ENCODE peak calls at places on chromosomes 3 and 15, in eight cellular contexts. P, F, S, A, K, T, D and B are unnamed samples. For H3K4me1, the result is how much of the 10 kb centered on the place peaks cover.

GRCh38 chr3:42061711-42062408 is 29.3 kb upstream of the TRAK1 start:
- DNase-seq in P (no peak), F (peak), S (peak), A (peak), K (peak), T (peak), D (peak), B (no peak)

GRCh38 chr3:4741404-4742307 is 237.6 kb upstream of the BHLHE40 start:
- DNase-seq in P (no peak), F (no peak), S (peak), A (no peak), K (peak), T (peak), D (peak), B (peak)

GRCh38 chr15:23595368-23595767 is 29.9 kb downstream of the MKRN3 start:
- DNase-seq in P (no peak), F (no peak), S (no peak), A (no peak), K (no peak), T (no peak), D (no peak), B (no peak)

GRCh38 chr3:126469479-126469878 is 6.2 kb downstream of the ZXDC start:
- DNase-seq in P (no peak), F (peak), S (no peak), A (no peak), K (no peak), T (no peak), D (no peak), B (peak)

GRCh38 chr3:157514371-157514919 is 11.2 kb upstream of the VEPH1 start:
- DNase-seq in P (no peak), F (no peak), S (no peak), A (no peak), K (no peak), T (no peak), D (no peak), B (no peak)

GRCh38 chr3:160006282-160007163 is 17.9 kb downstream of the IL12A start:
- DNase-seq in P (peak), F (no peak), S (peak), A (peak), K (peak), T (peak), D (no peak), B (no peak)

GRCh38 chr3:40230382-40230781 is 79.1 kb upstream of the EIF1B start:
- DNase-seq in P (no peak), F (no peak), S (peak), A (no peak), K (no peak), T (no peak), D (no peak), B (no peak)

GRCh38 chr3:30437172-30437571 is 169.2 kb upstream of the TGFBR2 start:
- DNase-seq in P (peak), F (no peak), S (peak), A (peak), K (no peak), T (peak), D (no peak), B (peak)

GRCh38 chr3:149501524-149501923 is 27.0 kb downstream of the TM4SF4 start:
- DNase-seq in P (no peak), F (no peak), S (no peak), A (no peak), K (peak), T (peak), D (no peak), B (no peak)

GRCh38 chr3:42876401-42876800 is 722 bp upstream of the CYP8B1 start:
- DNase-seq in P (no peak), F (no peak), S (no peak), A (peak), K (no peak), T (no peak), D (no peak), B (no peak)

GRCh38 chr15:35912196-35912595 is 366.2 kb upstream of the DPH6 start:
- DNase-seq in P (no peak), F (no peak), S (no peak), A (no peak), K (no peak), T (peak), D (no peak), B (no peak)

GRCh38 chr3:111352585-111352984 is 189.4 kb upstream of the CD96 start:
- DNase-seq in P (no peak), F (no peak), S (no peak), A (no peak), K (no peak), T (no peak), D (no peak), B (no peak)

GRCh38 chr3:179063945-179064560 is 7.6 kb downstream of the ZMAT3 start:
- DNase-seq in P (no peak), F (no peak), S (no peak), A (no peak), K (peak), T (peak), D (no peak), B (no peak)

GRCh38 chr3:46924921-46925584 is 47.5 kb downstream of the PTH1R start:
- DNase-seq in P (no peak), F (peak), S (no peak), A (no peak), K (no peak), T (no peak), D (no peak), B (no peak)

GRCh38 chr3:171028779-171029232 is 2.3 kb upstream of the SLC2A2 start:
- DNase-seq in P (no peak), F (no peak), S (no peak), A (no peak), K (peak), T (peak), D (no peak), B (no peak)

GRCh38 chr3:175002732-175003143 is 143.6 kb downstream of the NAALADL2 start:
- DNase-seq in P (no peak), F (no peak), S (no peak), A (no peak), K (peak), T (peak), D (no peak), B (no peak)

GRCh38 chr15:38975282-38975990 is 410.8 kb upstream of the RASGRP1 start:
- DNase-seq in P (no peak), F (no peak), S (no peak), A (no peak), K (no peak), T (no peak), D (no peak), B (no peak)

GRCh38 chr3:194682651-194683310 is 2.9 kb upstream of the FAM43A start:
- DNase-seq in P (peak), F (peak), S (peak), A (peak), K (peak), T (peak), D (peak), B (peak)

GRCh38 chr15:90557651-90558084 is 27.9 kb downstream of the CRTC3 start:
- DNase-seq in P (no peak), F (peak), S (peak), A (no peak), K (peak), T (peak), D (peak), B (no peak)

GRCh38 chr3:186239321-186239720 is 122.7 kb downstream of the DGKG start:
- DNase-seq in P (peak), F (no peak), S (no peak), A (peak), K (peak), T (no peak), D (no peak), B (no peak)

GRCh38 chr3:69248394-69248793 is 126.0 kb upstream of the LMOD3 start:
- DNase-seq in P (no peak), F (no peak), S (peak), A (no peak), K (no peak), T (no peak), D (no peak), B (no peak)

GRCh38 chr15:28930011-28930410 is 44.2 kb downstream of the APBA2 start:
- DNase-seq in P (no peak), F (no peak), S (no peak), A (no peak), K (no peak), T (no peak), D (no peak), B (no peak)

GRCh38 chr15:52023169-52023922 is 4.3 kb downstream of the MAPK6 start:
- DNase-seq in P (no peak), F (no peak), S (no peak), A (no peak), K (peak), T (no peak), D (no peak), B (no peak)

GRCh38 chr15:47576921-47577474 is 140.3 kb upstream of the SEMA6D start:
- DNase-seq in P (no peak), F (no peak), S (no peak), A (no peak), K (peak), T (peak), D (no peak), B (no peak)

GRCh38 chr15:78620839-78621421 is at the start of gene CHRNA3:
- DNase-seq in P (no peak), F (no peak), S (no peak), A (peak), K (no peak), T (no peak), D (no peak), B (no peak)

GRCh38 chr3:120181632-120182031 is 87.4 kb upstream of the GSK3B start:
- DNase-seq in P (no peak), F (no peak), S (peak), A (no peak), K (no peak), T (no peak), D (no peak), B (no peak)

GRCh38 chr3:155069729-155070128 is 10.4 kb upstream of the MME start:
- DNase-seq in P (no peak), F (no peak), S (no peak), A (no peak), K (peak), T (peak), D (no peak), B (no peak)

GRCh38 chr3:105118905-105119304 is 247.8 kb upstream of the ALCAM start:
- DNase-seq in P (no peak), F (no peak), S (no peak), A (no peak), K (no peak), T (peak), D (no peak), B (no peak)

GRCh38 chr3:197175503-197175902 is 122.9 kb downstream of the DLG1 start:
- DNase-seq in P (no peak), F (no peak), S (no peak), A (no peak), K (no peak), T (no peak), D (no peak), B (no peak)

GRCh38 chr15:100931143-100931890 is 12.2 kb downstream of the LRRK1 start:
- DNase-seq in P (no peak), F (no peak), S (no peak), A (no peak), K (no peak), T (no peak), D (no peak), B (no peak)

GRCh38 chr3:129233538-129233937 is 15.9 kb upstream of the COPG1 start:
- DNase-seq in P (no peak), F (peak), S (peak), A (no peak), K (no peak), T (no peak), D (no peak), B (no peak)

GRCh38 chr15:60442763-60443162 is 36.2 kb downstream of the ICE2 start:
- DNase-seq in P (no peak), F (no peak), S (no peak), A (no peak), K (no peak), T (peak), D (no peak), B (no peak)

GRCh38 chr3:129892857-129893615 is 475 bp downstream of the TMCC1 start:
- DNase-seq in P (peak), F (peak), S (peak), A (peak), K (peak), T (no peak), D (peak), B (peak)

GRCh38 chr3:137820366-137820765 is 56.3 kb downstream of the SOX14 start:
- DNase-seq in P (no peak), F (no peak), S (no peak), A (no peak), K (no peak), T (no peak), D (no peak), B (no peak)

GRCh38 chr3:43620953-43621405 is 832 bp downstream of the ANO10 start:
- DNase-seq in P (peak), F (no peak), S (no peak), A (no peak), K (peak), T (peak), D (no peak), B (no peak)

GRCh38 chr15:99085413-99086326 is 19.2 kb upstream of the SYNM start:
- DNase-seq in P (no peak), F (no peak), S (no peak), A (no peak), K (peak), T (peak), D (no peak), B (no peak)

GRCh38 chr15:98953000-98953776 is 54.4 kb downstream of the PGPEP1L start:
- DNase-seq in P (no peak), F (no peak), S (no peak), A (peak), K (no peak), T (peak), D (no peak), B (no peak)

GRCh38 chr3:122892118-122892517 is 97.2 kb downstream of the SLC49A4 start:
- DNase-seq in P (no peak), F (no peak), S (no peak), A (no peak), K (no peak), T (no peak), D (no peak), B (no peak)

GRCh38 chr3:180657094-180657493 is 22.2 kb downstream of the CCDC39 start:
- DNase-seq in P (no peak), F (no peak), S (no peak), A (no peak), K (no peak), T (no peak), D (no peak), B (no peak)

GRCh38 chr3:150755902-150756301 is 7.1 kb downstream of the SIAH2 start:
- DNase-seq in P (no peak), F (no peak), S (no peak), A (no peak), K (no peak), T (no peak), D (no peak), B (no peak)

GRCh38 chr3:150757364-150757763 is 5.6 kb downstream of the SIAH2 start:
- DNase-seq in P (no peak), F (no peak), S (no peak), A (no peak), K (no peak), T (no peak), D (no peak), B (no peak)

GRCh38 chr3:150757768-150758167 is 5.2 kb downstream of the SIAH2 start:
- DNase-seq in P (no peak), F (no peak), S (no peak), A (no peak), K (no peak), T (no peak), D (no peak), B (no peak)

GRCh38 chr3:150756491-150757059 is 6.4 kb downstream of the SIAH2 start:
- DNase-seq in P (no peak), F (no peak), S (peak), A (peak), K (no peak), T (no peak), D (no peak), B (no peak)

GRCh38 chr3:150754896-150755295 is 8.1 kb downstream of the SIAH2 start:
- DNase-seq in P (no peak), F (no peak), S (no peak), A (no peak), K (no peak), T (no peak), D (no peak), B (no peak)
- H3K4me1 ChIP-seq in P (under half), F (half or more), S (half or more), A (under half), K (under half), T (under half), D (half or more), B (under half)

GRCh38 chr15:88998980-88999713 is 86.0 kb upstream of the MFGE8 start:
- DNase-seq in P (peak), F (no peak), S (no peak), A (peak), K (no peak), T (no peak), D (no peak), B (no peak)
- H3K4me1 ChIP-seq in P (under half), F (under half), S (under half), A (under half), K (under half), T (under half), D (under half), B (under half)

DNA sequence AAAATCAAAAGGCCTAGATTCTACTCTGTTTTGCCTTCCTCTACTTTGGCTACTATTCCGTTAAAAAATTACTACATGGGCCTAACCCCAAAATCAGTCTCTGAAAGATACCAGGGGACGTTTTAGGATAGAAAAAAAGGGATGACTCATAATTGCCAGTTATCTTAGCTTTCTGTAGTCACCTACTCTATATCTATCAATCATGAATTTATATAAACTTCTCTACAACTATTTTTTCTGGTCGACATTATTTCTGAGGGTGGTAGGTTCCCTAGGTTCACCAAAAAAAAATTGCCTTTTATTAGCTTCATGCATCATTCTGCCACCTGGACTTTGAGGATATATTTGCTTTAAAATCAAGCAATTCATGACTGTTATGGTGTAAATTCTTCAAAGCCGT is 36.5 kb downstream of the RAF1 start:
- DNase-seq in P (no peak), F (no peak), S (no peak), A (no peak), K (no peak), T (no peak), D (no peak), B (no peak)
- H3K4me1 ChIP-seq in P (under half), F (half or more), S (under half), A (under half), K (under half), T (under half), D (half or more), B (half or more)

GRCh38 chr15:27064080-27064479 is 93.1 kb downstream of the GABRG3 start:
- DNase-seq in P (no peak), F (no peak), S (no peak), A (no peak), K (no peak), T (no peak), D (no peak), B (no peak)

GRCh38 chr15:27061739-27062138 is 90.8 kb downstream of the GABRG3 start:
- DNase-seq in P (no peak), F (no peak), S (no peak), A (no peak), K (no peak), T (no peak), D (no peak), B (no peak)

GRCh38 chr15:27070816-27071215 is 99.8 kb downstream of the GABRG3 start:
- DNase-seq in P (no peak), F (no peak), S (no peak), A (no peak), K (no peak), T (no peak), D (no peak), B (no peak)

GRCh38 chr15:27067175-27067574 is 96.2 kb downstream of the GABRG3 start:
- DNase-seq in P (no peak), F (no peak), S (no peak), A (no peak), K (no peak), T (no peak), D (no peak), B (no peak)

DNA sequence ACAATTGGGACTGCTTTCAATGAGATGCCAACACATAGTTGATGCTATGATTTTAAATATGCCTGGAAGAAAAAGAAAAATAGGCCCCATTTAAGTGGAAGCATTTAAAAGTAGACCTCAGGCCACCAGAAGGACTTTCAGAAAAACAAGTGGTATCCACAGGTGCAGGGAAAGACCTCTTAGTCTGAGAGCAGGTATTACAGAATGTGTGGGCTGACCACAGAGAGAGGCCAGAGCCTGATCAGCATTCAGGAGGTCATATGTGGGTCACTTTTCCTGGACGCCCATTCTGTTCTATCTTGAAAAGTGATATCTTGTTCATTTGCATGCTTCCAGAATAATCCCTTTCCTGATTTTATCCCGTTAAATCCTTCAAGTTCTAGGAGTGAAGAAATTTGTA is 95.5 kb downstream of the GABRG3 start:
- DNase-seq in P (no peak), F (no peak), S (no peak), A (no peak), K (no peak), T (no peak), D (no peak), B (no peak)
- H3K4me1 ChIP-seq in P (under half), F (under half), S (under half), A (under half), K (under half), T (under half), D (under half), B (under half)

GRCh38 chr15:40928351-40928974 is 677 bp upstream of the DLL4 start:
- DNase-seq in P (peak), F (no peak), S (peak), A (peak), K (no peak), T (no peak), D (no peak), B (no peak)
- H3K4me1 ChIP-seq in P (half or more), F (half or more), S (half or more), A (under half), K (half or more), T (under half), D (half or more), B (under half)

GRCh38 chr15:43550527-43551363 is 33.3 kb downstream of the MAP1A start:
- DNase-seq in P (no peak), F (no peak), S (no peak), A (no peak), K (no peak), T (peak), D (no peak), B (no peak)
- H3K4me1 ChIP-seq in P (under half), F (under half), S (under half), A (under half), K (under half), T (under half), D (under half), B (under half)

DNA sequence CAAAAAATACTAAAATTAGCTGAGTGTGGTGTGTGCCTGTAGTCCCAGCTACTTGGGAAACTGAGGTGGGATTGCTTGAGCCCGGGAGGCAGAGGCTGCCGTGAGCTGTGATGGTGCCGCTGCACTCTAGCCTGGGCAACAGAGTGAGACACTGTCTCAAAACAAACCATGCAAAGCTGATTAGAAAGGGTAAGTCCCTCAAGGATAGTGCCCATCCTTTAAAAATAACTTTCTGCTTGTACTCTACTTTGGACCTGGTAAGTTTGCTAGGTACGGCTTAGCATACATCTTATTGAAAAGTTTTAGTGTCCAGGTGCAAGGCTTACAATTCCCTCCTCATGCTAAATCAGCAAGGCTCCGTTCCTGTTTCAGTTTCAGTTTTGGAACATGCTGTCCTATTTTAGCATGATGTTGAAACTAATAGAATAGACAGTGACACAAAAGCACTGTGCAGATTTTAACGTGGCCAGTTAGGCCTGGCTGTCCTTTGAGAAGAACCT is 21.4 kb downstream of the FEM1B start:
- DNase-seq in P (no peak), F (no peak), S (peak), A (no peak), K (peak), T (no peak), D (no peak), B (no peak)
- H3K4me1 ChIP-seq in P (under half), F (under half), S (under half), A (under half), K (under half), T (under half), D (under half), B (under half)

GRCh38 chr3:48966876-48967361 is 23.1 kb upstream of the P4HTM start:
- DNase-seq in P (no peak), F (no peak), S (peak), A (peak), K (no peak), T (no peak), D (no peak), B (no peak)
- H3K4me1 ChIP-seq in P (under half), F (under half), S (under half), A (under half), K (under half), T (under half), D (under half), B (under half)